ENCODE peak calls at places on chromosome 10, in seven cellular contexts. L, X, C, N, M, W and Y are unnamed samples.
A peak's percentile ranks its signal among the peaks of the same experiment; 100 is the strongest.

GRCh38 chr10:132162590-132163277 is 24.0 kb upstream of the DPYSL4 start:
- DNase-seq in C (no peak), N (no peak), X (no peak), L (no peak), W (no peak), M (no peak), Y (no peak)

GRCh38 chr10:59881640-59882039 is 24.7 kb downstream of the CCDC6 start:
- DNase-seq in X (no peak), W (no peak), L (no peak), M (no peak), C (no peak), N (no peak), Y (no peak)

GRCh38 chr10:62308101-62308500 is 39.5 kb upstream of the RTKN2 start:
- DNase-seq in M (peak; percentile 11), W (no peak), L (peak; percentile 6), X (no peak), C (no peak), N (no peak), Y (no peak)

GRCh38 chr10:133315847-133316246 is 7.1 kb downstream of the ZNF511 start:
- DNase-seq in C (no peak), W (no peak), M (no peak), N (no peak), L (no peak), X (no peak), Y (no peak)

GRCh38 chr10:100043796-100044195 is 34.0 kb upstream of the DNMBP start:
- DNase-seq in W (no peak), X (peak; percentile 31), L (peak; percentile 40), M (no peak), C (no peak), N (peak; percentile 98), Y (no peak)

GRCh38 chr10:91758303-91759146 is 39.7 kb upstream of the TNKS2 start:
- DNase-seq in X (peak; percentile 76), W (no peak), N (peak; percentile 70), M (no peak), C (peak; percentile 36), L (peak; percentile 75), Y (no peak)

GRCh38 chr10:32149257-32149955 is 93.2 kb upstream of the KIF5B start:
- DNase-seq in M (peak; percentile 83), C (no peak), L (peak; percentile 87), X (peak; percentile 56), W (no peak), N (peak; percentile 75), Y (no peak)

GRCh38 chr10:5447611-5448071 is 35.3 kb downstream of the NET1 start:
- DNase-seq in M (peak; percentile 19), C (no peak), L (peak; percentile 14), N (no peak), W (no peak), X (peak; percentile 45), Y (no peak)

GRCh38 chr10:43237631-43238446 is 29.0 kb downstream of the RASGEF1A start:
- DNase-seq in M (no peak), W (no peak), N (no peak), L (no peak), C (no peak), X (no peak), Y (peak; percentile 23)

GRCh38 chr10:70984986-70985719 is 96.8 kb upstream of the PCBD1 start:
- DNase-seq in C (no peak), W (no peak), X (no peak), N (no peak), M (peak; percentile 84), L (no peak), Y (no peak)

GRCh38 chr10:124977648-124978375 is 35.9 kb downstream of the ZRANB1 start:
- DNase-seq in W (no peak), L (no peak), C (no peak), N (no peak), M (no peak), X (no peak), Y (no peak)

GRCh38 chr10:124974131-124974530 is 32.2 kb downstream of the ZRANB1 start:
- DNase-seq in C (no peak), W (no peak), M (no peak), N (no peak), X (no peak), L (no peak), Y (no peak)

GRCh38 chr10:124975977-124976514 is 34.1 kb downstream of the ZRANB1 start:
- DNase-seq in L (no peak), N (no peak), M (no peak), C (no peak), X (no peak), W (no peak), Y (no peak)

GRCh38 chr10:124977161-124977560 is 35.2 kb downstream of the ZRANB1 start:
- DNase-seq in X (no peak), M (no peak), L (no peak), C (no peak), N (no peak), W (no peak), Y (no peak)

DNA sequence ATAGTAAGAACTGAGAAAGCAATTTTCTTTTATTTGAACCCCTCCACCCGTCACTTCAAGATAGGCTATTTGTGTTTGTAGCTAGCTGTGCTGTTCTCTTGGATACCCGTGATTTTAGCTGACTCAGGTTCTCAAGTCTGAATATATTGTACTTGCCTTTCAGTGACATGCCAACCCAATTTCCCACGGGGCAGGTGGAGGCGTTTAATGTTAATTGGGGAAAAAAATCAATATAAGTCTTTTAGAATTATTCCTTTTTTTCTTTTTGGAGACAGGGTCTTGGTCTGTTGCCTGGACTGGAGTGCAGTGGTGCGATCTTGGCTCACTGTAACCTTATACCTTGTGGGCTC is 36.4 kb downstream of the ZRANB1 start:
- DNase-seq in X (no peak), C (no peak), M (no peak), L (no peak), W (no peak), N (no peak), Y (no peak)
- H3K4ac ChIP-seq in X (no peak overlapping the region), C (no peak overlapping the region), M (no peak overlapping the region), L (no peak overlapping the region), W (no peak overlapping the region), N (no peak overlapping the region), Y (no peak overlapping the region)

DNA sequence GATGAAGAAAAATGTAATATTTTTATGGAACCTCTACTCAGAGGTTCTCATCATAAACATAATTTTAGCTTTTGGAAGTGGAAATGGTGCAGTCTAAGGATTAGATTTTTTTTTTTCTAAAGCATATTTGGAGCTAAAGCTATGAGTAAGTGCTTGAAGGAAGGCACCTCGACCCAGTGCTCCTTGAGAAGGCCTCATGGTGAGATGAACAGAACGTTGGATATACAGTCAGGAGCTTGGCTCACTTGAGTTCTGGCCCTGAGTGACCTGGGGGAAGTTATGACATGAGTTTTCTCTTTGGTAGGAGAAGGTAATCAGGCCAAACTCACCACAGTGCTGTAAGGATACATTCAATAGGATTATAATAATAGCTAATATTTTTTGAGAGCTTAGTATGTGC is 163.3 kb downstream of the JCAD start:
- DNase-seq in W (no peak), M (no peak), L (peak; percentile 59), X (no peak), N (peak; percentile 38), C (no peak), Y (no peak)
- H3K23ac ChIP-seq in W (no peak overlapping the region), M (no peak overlapping the region), L (no peak overlapping the region), X (no peak overlapping the region), N (no peak overlapping the region), C (no peak overlapping the region), Y (no peak overlapping the region)

DNA sequence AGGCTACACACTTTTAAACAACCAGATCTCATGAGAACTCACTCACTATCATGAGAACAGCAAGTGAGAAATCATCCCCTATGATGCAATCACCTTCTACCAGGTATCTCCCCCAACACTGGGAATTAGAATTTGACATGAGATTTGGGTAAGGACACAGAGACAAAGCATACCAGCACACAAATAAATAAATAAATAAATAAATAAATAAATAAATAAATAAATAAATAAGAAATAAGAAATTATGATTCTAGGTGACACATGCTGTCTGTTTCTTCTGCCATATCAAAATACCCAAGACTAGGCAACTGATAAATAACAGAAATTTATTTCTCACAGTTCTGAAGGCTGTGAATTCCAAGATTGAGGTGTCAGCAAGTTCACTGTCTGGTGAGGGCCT is 87.2 kb upstream of the CYP2C9 start:
- DNase-seq in W (no peak), C (no peak), X (no peak), N (no peak), M (no peak), L (no peak), Y (no peak)
- H3K4ac ChIP-seq in W (no peak overlapping the region), C (no peak overlapping the region), X (no peak overlapping the region), N (no peak overlapping the region), M (no peak overlapping the region), L (no peak overlapping the region), Y (no peak overlapping the region)

DNA sequence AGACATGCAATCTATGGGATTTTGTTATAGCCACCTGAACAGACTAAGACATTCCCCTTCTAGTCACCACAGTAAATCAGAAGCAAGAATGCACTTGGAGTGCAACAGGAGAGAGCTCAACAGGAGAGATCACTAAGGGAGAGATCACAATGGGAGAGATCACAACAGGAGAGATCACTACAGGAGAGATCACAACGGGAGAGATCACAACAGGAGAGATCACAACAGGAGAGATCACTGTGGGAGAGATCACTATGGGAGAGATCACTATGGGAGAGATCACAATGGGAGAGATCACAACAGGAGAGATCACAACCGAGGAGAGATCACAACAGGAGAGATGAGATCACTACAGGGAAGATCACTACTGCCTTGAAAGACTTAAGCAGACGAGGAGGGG is 238.5 kb upstream of the PITRM1 start:
- DNase-seq in M (no peak), C (no peak), X (no peak), N (no peak), L (no peak), W (no peak), Y (no peak)
- H3K23ac ChIP-seq in M (no peak overlapping the region), C (no peak overlapping the region), X (no peak overlapping the region), N (no peak overlapping the region), L (no peak overlapping the region), W (no peak overlapping the region), Y (no peak overlapping the region)

GRCh38 chr10:130160775-130161174 is 24.6 kb downstream of the GLRX3 start:
- DNase-seq in X (peak; percentile 54), N (peak; percentile 54), M (no peak), W (no peak), C (no peak), L (peak; percentile 41), Y (no peak)
- H3K4ac ChIP-seq in X (no peak overlapping the region), N (no peak overlapping the region), M (no peak overlapping the region), W (no peak overlapping the region), C (no peak overlapping the region), L (no peak overlapping the region), Y (no peak overlapping the region)

DNA sequence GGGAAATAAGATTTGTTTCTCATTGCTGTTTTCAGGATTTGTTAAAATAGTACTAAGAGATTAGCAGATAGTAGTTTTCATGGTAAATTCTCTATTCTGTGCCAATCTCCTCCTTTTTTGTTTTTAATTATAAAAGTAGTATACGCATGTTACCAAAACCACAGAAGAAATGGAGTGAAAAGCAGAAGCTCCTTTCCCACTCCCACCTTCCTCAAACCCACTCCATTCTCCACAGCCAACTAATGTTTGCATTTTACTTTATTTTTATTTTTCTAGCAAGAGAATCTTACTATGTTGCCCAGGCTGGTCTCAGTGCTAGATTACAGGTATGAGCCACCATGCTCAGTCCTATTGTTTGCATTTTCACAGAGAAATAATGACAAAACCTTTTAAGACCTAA is 4.5 kb upstream of the LRMDA start:
- DNase-seq in N (no peak), L (no peak), X (no peak), W (no peak), C (no peak), M (no peak), Y (no peak)
- H3K23ac ChIP-seq in N (no peak overlapping the region), L (no peak overlapping the region), X (no peak overlapping the region), W (no peak overlapping the region), C (no peak overlapping the region), M (no peak overlapping the region), Y (no peak overlapping the region)